ENCODE peak calls at places on chromosomes 6 and 20, in five cellular contexts. O, Y, L, F and M are unnamed samples.

GRCh38 chr6:143958839-143959399 is 49.1 kb downstream of the PLAGL1 start:
- DNase-seq in O (no peak), Y (peak; percentile 63), L (no peak), F (no peak), M (no peak)

GRCh38 chr6:3455490-3456394 is 1.1 kb downstream of the SLC22A23 start:
- DNase-seq in O (no peak), Y (peak; percentile 27), L (no peak), F (peak; percentile 3), M (no peak)

GRCh38 chr6:89045585-89045984 is 35.0 kb upstream of the PNRC1 start:
- DNase-seq in O (no peak), Y (no peak), L (peak; percentile 73), F (no peak), M (no peak)

GRCh38 chr6:132198896-132199295 is 202.4 kb downstream of the MOXD1 start:
- DNase-seq in O (peak; percentile 87), Y (no peak), L (peak; percentile 56), F (no peak), M (peak; percentile 48)

GRCh38 chr6:27608916-27609883 is 136.3 kb upstream of the ZNF184 start:
- DNase-seq in O (peak; percentile 60), Y (peak; percentile 54), L (peak; percentile 68), F (no peak), M (peak; percentile 81)

GRCh38 chr6:52164319-52165094 is 21.7 kb upstream of the IL17A start:
- DNase-seq in O (no peak), Y (no peak), L (no peak), F (no peak), M (no peak)

GRCh38 chr20:3307078-3307477 is 68.1 kb upstream of the SLC4A11 start:
- DNase-seq in O (no peak), Y (no peak), L (no peak), F (no peak), M (no peak)

GRCh38 chr20:33444797-33445560 is 1.4 kb upstream of the SNTA1 start:
- DNase-seq in O (no peak), Y (no peak), L (no peak), F (peak; percentile 10), M (no peak)

GRCh38 chr6:30769088-30769852 is 24.9 kb upstream of the IER3 start:
- DNase-seq in O (peak; percentile 98), Y (peak; percentile 77), L (peak; percentile 99), F (peak; percentile 30), M (peak; percentile 98)

GRCh38 chr6:797479-798077 is 104.6 kb upstream of the EXOC2 start:
- DNase-seq in O (peak; percentile 67), Y (no peak), L (peak; percentile 39), F (no peak), M (peak; percentile 55)

GRCh38 chr6:14964901-14965300 is 281.0 kb upstream of the JARID2 start:
- DNase-seq in O (peak; percentile 8), Y (no peak), L (no peak), F (no peak), M (no peak)

GRCh38 chr6:148509789-148510581 is 167.3 kb downstream of the SASH1 start:
- DNase-seq in O (peak; percentile 99), Y (peak; percentile 17), L (peak; percentile 99), F (no peak), M (peak; percentile 98)

GRCh38 chr6:117906905-117907599 is at the start of gene SLC35F1:
- DNase-seq in O (peak; percentile 1), Y (peak; percentile 80), L (no peak), F (no peak), M (no peak)

GRCh38 chr20:61807426-61808160 is 258.1 kb downstream of the TAF4 start:
- DNase-seq in O (no peak), Y (no peak), L (no peak), F (no peak), M (no peak)

GRCh38 chr20:56361888-56362287 is 3.1 kb downstream of the FAM210B start:
- DNase-seq in O (no peak), Y (no peak), L (no peak), F (no peak), M (peak; percentile 25)

GRCh38 chr20:61556116-61556515 is 304.1 kb downstream of the CDH4 start:
- DNase-seq in O (peak; percentile 93), Y (no peak), L (peak; percentile 93), F (no peak), M (peak; percentile 89)

GRCh38 chr20:45372646-45373352 is 5.3 kb downstream of the TP53TG5 start:
- DNase-seq in O (no peak), Y (peak; percentile 38), L (no peak), F (no peak), M (no peak)

GRCh38 chr6:7479801-7480266 is 61.6 kb upstream of the DSP start:
- DNase-seq in O (peak; percentile 55), Y (peak; percentile 63), L (no peak), F (no peak), M (no peak)

GRCh38 chr6:61649845-61650244 is 636.2 kb downstream of the KHDRBS2 start:
- DNase-seq in O (no peak), Y (no peak), L (no peak), F (no peak), M (no peak)

GRCh38 chr20:24732076-24732475 is 217.0 kb upstream of the CST7 start:
- DNase-seq in O (no peak), Y (no peak), L (no peak), F (no peak), M (no peak)

GRCh38 chr6:78308025-78308424 is 559.3 kb upstream of the IRAK1BP1 start:
- DNase-seq in O (no peak), Y (no peak), L (no peak), F (no peak), M (no peak)

GRCh38 chr20:5899444-5899843 is 50.9 kb downstream of the TRMT6 start:
- DNase-seq in O (no peak), Y (no peak), L (no peak), F (no peak), M (no peak)

GRCh38 chr6:38018755-38019165 is 199.2 kb downstream of the ZFAND3 start:
- DNase-seq in O (no peak), Y (no peak), L (no peak), F (no peak), M (no peak)

GRCh38 chr6:117167520-117168271 is 97.7 kb upstream of the VGLL2 start:
- DNase-seq in O (peak; percentile 2), Y (no peak), L (peak; percentile 41), F (no peak), M (no peak)